ENCODE peak calls at places on chromosomes 11 and 22, in five cellular contexts. J is A549, V is sigmoid colon, G is ovary, S is K562. M is an unnamed sample.

GRCh38 chr22:35376728-35377472 is 4.0 kb upstream of the HMOX1 start:
- DNase-seq in J (peak), V (peak), G (peak), S (peak), M (peak)

GRCh38 chr11:27390959-27391326 is 27.9 kb upstream of the CCDC34 start:
- DNase-seq in J (no peak), V (no peak), G (no peak), S (no peak), M (no peak)

GRCh38 chr11:72676874-72677341 is 2.7 kb upstream of the PDE2A start:
- DNase-seq in J (peak), V (no peak), G (peak), S (peak), M (no peak)

GRCh38 chr11:70575396-70576060 is 177.2 kb downstream of the CTTN start:
- DNase-seq in J (no peak), V (peak), G (no peak), S (no peak), M (no peak)

GRCh38 chr22:27241430-27242110 is 560.0 kb downstream of the MN1 start:
- DNase-seq in J (no peak), V (no peak), G (peak), S (no peak), M (no peak)

GRCh38 chr22:30047364-30047738 is 32.9 kb upstream of the HORMAD2 start:
- DNase-seq in J (no peak), V (peak), G (no peak), S (no peak), M (no peak)

GRCh38 chr11:43756575-43756974 is 76.0 kb downstream of the HSD17B12 start:
- DNase-seq in J (no peak), V (no peak), G (no peak), S (no peak), M (no peak)

GRCh38 chr11:65487467-65488272 is 11.2 kb upstream of the MALAT1 start:
- DNase-seq in J (peak), V (peak), G (peak), S (peak), M (peak)

GRCh38 chr11:66176650-66177049 is 91.8 kb upstream of the RAB1B start:
- DNase-seq in J (no peak), V (no peak), G (no peak), S (no peak), M (no peak)

GRCh38 chr11:1718326-1718725 is 21.3 kb downstream of the KRTAP5-6 start:
- DNase-seq in J (no peak), V (no peak), G (no peak), S (no peak), M (no peak)

GRCh38 chr11:2921742-2922493 is 7.3 kb downstream of the PHLDA2 start:
- DNase-seq in J (no peak), V (no peak), G (no peak), S (no peak), M (no peak)

GRCh38 chr22:42800731-42801536 is 56.1 kb downstream of the ARFGAP3 start:
- DNase-seq in J (no peak), V (no peak), G (no peak), S (no peak), M (no peak)

GRCh38 chr22:24587948-24588347 is 4.9 kb downstream of the LRRC75B start:
- DNase-seq in J (no peak), V (no peak), G (no peak), S (no peak), M (no peak)
- TF ChIP-seq POLR2A in J (no peak), V (no peak), G (no peak), S (no peak), M (no peak)

DNA sequence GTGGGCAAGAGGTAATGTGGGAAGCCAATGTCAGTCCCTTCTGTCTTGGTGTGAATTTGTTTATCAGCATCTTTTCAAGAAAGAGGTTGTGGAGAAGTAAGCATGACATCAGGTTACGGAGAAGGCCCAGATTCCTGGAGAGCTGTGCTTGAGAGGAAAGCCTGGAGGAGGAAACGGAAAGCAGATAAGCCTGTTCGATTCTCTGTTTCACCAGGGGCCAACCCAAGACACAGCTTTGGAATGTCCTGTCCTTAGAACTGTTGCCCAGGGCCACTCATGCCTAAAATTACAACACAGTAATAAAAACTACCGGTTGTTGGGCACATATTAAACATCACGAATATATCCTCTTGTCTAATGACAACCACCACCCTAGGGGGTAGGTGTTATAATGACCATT is 148.5 kb downstream of the NAV2 start:
- DNase-seq in J (no peak), V (no peak), G (no peak), S (no peak), M (no peak)
- TF ChIP-seq POLR2A in J (no peak), V (no peak), G (no peak), S (no peak), M (no peak)

GRCh38 chr22:45280583-45280972 is 4.2 kb upstream of the UPK3A start:
- DNase-seq in J (no peak), V (no peak), G (no peak), S (no peak), M (no peak)

GRCh38 chr22:45286854-45287551 is 2.3 kb downstream of the UPK3A start:
- DNase-seq in J (no peak), V (no peak), G (no peak), S (no peak), M (no peak)

GRCh38 chr22:45280995-45281394 is 3.8 kb upstream of the UPK3A start:
- DNase-seq in J (no peak), V (no peak), G (no peak), S (no peak), M (no peak)

GRCh38 chr22:45285431-45286058 is 796 bp downstream of the UPK3A start:
- DNase-seq in J (no peak), V (no peak), G (no peak), S (no peak), M (no peak)

GRCh38 chr22:45284705-45285305 is at the start of gene UPK3A:
- DNase-seq in J (no peak), V (no peak), G (peak), S (peak), M (no peak)
- TF ChIP-seq POLR2A in J (no peak), V (no peak), G (no peak), S (no peak), M (no peak)

DNA sequence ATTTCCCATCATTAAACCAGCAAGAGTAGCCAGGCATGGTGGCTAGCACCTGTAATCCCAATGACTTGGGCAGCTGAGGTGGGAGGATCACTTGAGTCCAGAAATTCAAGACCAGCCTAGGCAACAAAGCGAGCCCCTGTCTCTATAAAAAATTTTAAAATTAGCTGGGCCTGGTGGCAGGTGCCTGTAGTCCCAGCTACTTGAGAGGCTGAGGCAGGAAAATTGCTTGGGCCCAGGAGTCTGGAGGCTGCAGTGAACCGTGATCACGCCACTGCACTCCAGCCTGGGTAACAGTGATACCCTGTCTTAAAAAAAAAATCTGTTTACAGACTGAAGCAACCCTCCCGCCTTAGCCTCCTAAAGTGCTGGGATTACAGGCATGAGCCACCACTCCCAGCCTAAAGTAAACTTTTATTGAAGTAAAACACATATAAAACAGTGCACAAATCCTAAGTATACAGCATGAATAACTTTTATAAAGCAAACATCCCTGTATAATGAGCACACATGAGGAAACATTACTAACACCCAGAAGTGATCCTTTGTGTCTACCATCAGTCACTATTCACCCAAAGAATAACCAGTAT is 12.6 kb downstream of the UCP3 start:
- DNase-seq in J (no peak), V (peak), G (no peak), S (no peak), M (no peak)
- TF ChIP-seq POLR2A in J (no peak), V (no peak), G (no peak), S (no peak), M (no peak)

DNA sequence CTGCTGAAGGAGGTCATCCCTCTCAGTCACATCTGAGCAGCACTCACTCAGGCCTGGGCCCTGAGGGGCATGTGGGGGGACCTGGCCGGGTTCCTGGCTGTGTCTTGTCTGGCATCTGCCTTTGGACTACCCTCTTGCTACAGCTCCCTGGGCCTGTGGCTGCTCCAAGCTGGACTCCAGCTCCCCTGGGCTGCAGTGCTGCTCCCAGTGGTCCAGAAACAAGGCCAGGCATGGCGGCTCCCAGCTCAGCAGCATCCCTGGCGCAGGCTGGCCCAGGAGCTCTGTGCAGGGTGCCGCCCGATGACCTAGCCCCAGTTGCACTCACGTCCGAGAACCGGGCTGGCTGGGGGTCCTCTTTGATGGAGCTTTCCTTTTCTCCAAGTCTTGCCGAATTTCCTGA is 5.3 kb downstream of the CDPF1 start:
- DNase-seq in J (no peak), V (no peak), G (no peak), S (no peak), M (no peak)
- TF ChIP-seq POLR2A in J (no peak), V (no peak), G (no peak), S (no peak), M (no peak)

GRCh38 chr11:128524172-128524571 is 63.2 kb downstream of the ETS1 start:
- DNase-seq in J (no peak), V (no peak), G (no peak), S (no peak), M (no peak)

GRCh38 chr11:128521697-128522062 is 65.7 kb downstream of the ETS1 start:
- DNase-seq in J (no peak), V (no peak), G (peak), S (no peak), M (no peak)

GRCh38 chr11:128522063-128522942 is 65.1 kb downstream of the ETS1 start:
- DNase-seq in J (peak), V (peak), G (peak), S (peak), M (peak)

GRCh38 chr11:128523616-128524015 is 63.7 kb downstream of the ETS1 start:
- DNase-seq in J (no peak), V (no peak), G (no peak), S (no peak), M (no peak)

DNA sequence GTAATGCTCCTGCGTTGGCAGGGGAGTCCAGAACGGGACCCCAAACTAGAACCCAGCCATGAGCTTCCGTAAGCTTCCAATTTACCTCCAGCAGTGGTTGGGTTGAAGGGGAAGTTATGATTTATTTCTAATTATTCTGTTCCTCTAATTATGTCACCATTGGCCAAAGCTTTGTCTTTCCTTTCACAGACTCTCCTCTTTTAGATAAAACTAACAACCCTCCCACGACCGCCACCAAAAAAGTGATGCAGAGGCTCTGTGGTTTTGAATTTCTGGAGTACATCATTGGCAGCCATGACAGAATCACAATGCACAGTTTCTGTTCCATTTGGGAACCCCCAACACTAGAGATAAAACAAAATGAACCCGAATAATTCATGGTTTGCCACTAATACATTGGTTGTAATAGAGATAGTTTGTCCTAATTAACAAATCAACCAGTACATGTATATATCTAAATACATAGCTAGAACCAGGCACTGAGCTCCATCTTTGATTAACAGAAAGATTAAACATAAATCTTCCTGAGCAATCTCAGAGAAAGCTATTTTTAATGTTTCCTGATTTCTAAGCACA is 64.3 kb downstream of the ETS1 start:
- DNase-seq in J (no peak), V (no peak), G (no peak), S (no peak), M (no peak)
- TF ChIP-seq POLR2A in J (no peak), V (no peak), G (no peak), S (no peak), M (no peak)

GRCh38 chr22:46072981-46073682 is 77.2 kb upstream of the PPARA start:
- DNase-seq in J (no peak), V (peak), G (no peak), S (no peak), M (no peak)

GRCh38 chr22:46070215-46070721 is 80.1 kb upstream of the PPARA start:
- DNase-seq in J (peak), V (peak), G (peak), S (no peak), M (no peak)

GRCh38 chr22:46070722-46071450 is 79.4 kb upstream of the PPARA start:
- DNase-seq in J (peak), V (peak), G (peak), S (no peak), M (no peak)

GRCh38 chr22:46072030-46072881 is 78.1 kb upstream of the PPARA start:
- DNase-seq in J (no peak), V (peak), G (peak), S (no peak), M (no peak)

GRCh38 chr22:46071451-46072029 is 78.8 kb upstream of the PPARA start:
- DNase-seq in J (peak), V (peak), G (peak), S (no peak), M (no peak)
- TF ChIP-seq POLR2A in J (peak), V (no peak), G (peak), S (no peak), M (peak)